ENCODE peak calls at places on chromosomes 2 and 18, in six cellular contexts. N, V, U, R, C and K are unnamed samples.

GRCh38 chr18:23927821-23928746 is 86.5 kb upstream of the TTC39C start:
- DNase-seq in N (no peak), V (no peak), U (no peak), R (no peak), C (no peak), K (no peak)

GRCh38 chr2:43086451-43087221 is 139.8 kb downstream of the ZFP36L2 start:
- DNase-seq in N (peak; percentile 50), V (no peak), U (no peak), R (no peak), C (no peak), K (no peak)

GRCh38 chr2:94876523-94876863 is 5.3 kb downstream of the TEKT4 start:
- DNase-seq in N (no peak), V (no peak), U (no peak), R (peak; percentile 9), C (no peak), K (no peak)

GRCh38 chr18:24586662-24587360 is 126.4 kb downstream of the HRH4 start:
- DNase-seq in N (no peak), V (no peak), U (no peak), R (no peak), C (no peak), K (no peak)

GRCh38 chr2:234960091-234961088 is 8.6 kb downstream of the SH3BP4 start:
- DNase-seq in N (no peak), V (no peak), U (no peak), R (no peak), C (no peak), K (no peak)

GRCh38 chr18:77127769-77128671 is 4.6 kb downstream of the MBP start:
- DNase-seq in N (no peak), V (no peak), U (peak; percentile 99), R (no peak), C (peak; percentile 95), K (no peak)

GRCh38 chr2:187993516-187993915 is 298.2 kb upstream of the GULP1 start:
- DNase-seq in N (no peak), V (no peak), U (no peak), R (no peak), C (no peak), K (no peak)

GRCh38 chr18:12579775-12580174 is 78.1 kb downstream of the SPIRE1 start:
- DNase-seq in N (no peak), V (no peak), U (no peak), R (no peak), C (no peak), K (no peak)

GRCh38 chr2:9207641-9208301 is 1.2 kb downstream of the ASAP2 start:
- DNase-seq in N (no peak), V (peak; percentile 73), U (no peak), R (peak; percentile 84), C (no peak), K (peak; percentile 36)

GRCh38 chr2:235988271-235989015 is 179.7 kb downstream of the GBX2 start:
- DNase-seq in N (no peak), V (no peak), U (no peak), R (no peak), C (no peak), K (no peak)

GRCh38 chr2:96143848-96144480 is 1.3 kb downstream of the DUSP2 start:
- DNase-seq in N (no peak), V (peak; percentile 71), U (no peak), R (no peak), C (no peak), K (no peak)

GRCh38 chr18:58998421-58999203 is 133.9 kb downstream of the ZNF532 start:
- DNase-seq in N (no peak), V (peak; percentile 37), U (no peak), R (no peak), C (no peak), K (no peak)

GRCh38 chr18:3135536-3135935 is 84.2 kb downstream of the MYOM1 start:
- DNase-seq in N (no peak), V (no peak), U (no peak), R (no peak), C (no peak), K (no peak)

GRCh38 chr2:72780483-72780882 is 45.4 kb downstream of the EXOC6B start:
- DNase-seq in N (peak; percentile 23), V (no peak), U (no peak), R (no peak), C (no peak), K (no peak)

GRCh38 chr2:47313141-47313691 is 89.7 kb upstream of the MSH2 start:
- DNase-seq in N (peak; percentile 92), V (no peak), U (no peak), R (no peak), C (no peak), K (peak; percentile 50)

GRCh38 chr2:15980605-15981098 is 40.3 kb downstream of the MYCN start:
- DNase-seq in N (no peak), V (peak; percentile 75), U (no peak), R (no peak), C (no peak), K (no peak)

GRCh38 chr2:176187306-176188217 is 906 bp upstream of the HOXD1 start:
- DNase-seq in N (peak; percentile 96), V (no peak), U (no peak), R (peak; percentile 68), C (no peak), K (no peak)

GRCh38 chr2:175461839-175462238 is 280.3 kb upstream of the ATP5MC3 start:
- DNase-seq in N (peak; percentile 71), V (no peak), U (no peak), R (no peak), C (no peak), K (no peak)

GRCh38 chr2:5479265-5479928 is 212.8 kb upstream of the SOX11 start:
- DNase-seq in N (no peak), V (peak; percentile 56), U (no peak), R (peak; percentile 71), C (no peak), K (no peak)

GRCh38 chr2:108917078-108917440 is 72.0 kb downstream of the EDAR start:
- DNase-seq in N (peak; percentile 47), V (no peak), U (no peak), R (no peak), C (no peak), K (no peak)

GRCh38 chr18:35479911-35480586 is 17.7 kb downstream of the INO80C start:
- DNase-seq in N (no peak), V (no peak), U (no peak), R (no peak), C (no peak), K (no peak)

GRCh38 chr2:197759013-197759412 is 26.1 kb downstream of the BOLL start:
- DNase-seq in N (no peak), V (no peak), U (no peak), R (no peak), C (no peak), K (no peak)

GRCh38 chr2:4529738-4530137 is 826.4 kb downstream of the DCDC2C start:
- DNase-seq in N (no peak), V (no peak), U (no peak), R (no peak), C (no peak), K (no peak)

GRCh38 chr2:178764097-178764496 is 43.1 kb downstream of the TTN start:
- DNase-seq in N (no peak), V (no peak), U (no peak), R (no peak), C (no peak), K (no peak)

GRCh38 chr18:32618501-32618985 is 147.9 kb upstream of the GAREM1 start:
- DNase-seq in N (no peak), V (no peak), U (no peak), R (no peak), C (no peak), K (no peak)

GRCh38 chr2:174535757-174536703 is 49.2 kb upstream of the GPR155 start:
- DNase-seq in N (no peak), V (no peak), U (no peak), R (peak; percentile 78), C (no peak), K (no peak)

GRCh38 chr18:57755473-57756067 is 47.5 kb downstream of the ATP8B1 start:
- DNase-seq in N (no peak), V (no peak), U (no peak), R (peak; percentile 11), C (no peak), K (no peak)

GRCh38 chr2:39719317-39719716 is 53.6 kb downstream of the TMEM178A start:
- DNase-seq in N (no peak), V (no peak), U (no peak), R (no peak), C (no peak), K (no peak)
- TF ChIP-seq GABPA in N (no peak), V (no peak), U (no peak), R (no peak), C (no peak), K (no peak)

GRCh38 chr18:55494899-55495298 is 93.1 kb downstream of the TCF4 start:
- DNase-seq in N (no peak), V (no peak), U (no peak), R (no peak), C (no peak), K (no peak)
- TF ChIP-seq GABPA in N (no peak), V (no peak), U (no peak), R (no peak), C (no peak), K (no peak)

DNA sequence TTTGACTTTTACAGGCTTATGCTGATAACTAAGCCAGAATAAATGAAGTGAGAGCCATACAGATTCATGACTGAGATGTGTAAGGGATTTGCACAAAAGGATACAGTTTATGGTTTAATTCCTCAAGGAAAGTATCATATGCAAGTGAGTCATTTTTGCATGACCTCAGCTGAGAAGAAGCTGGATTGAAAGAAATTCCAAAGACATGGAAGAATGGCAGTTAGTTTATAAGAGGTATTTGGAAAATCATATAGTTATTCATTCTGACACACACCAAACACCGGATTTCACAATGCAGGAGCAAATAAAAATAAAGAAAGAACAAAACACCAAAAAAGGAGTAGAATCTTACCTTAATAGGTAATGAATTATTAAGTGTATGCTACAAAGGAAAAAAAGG is 83.2 kb upstream of the RND3 start:
- DNase-seq in N (no peak), V (no peak), U (no peak), R (no peak), C (no peak), K (no peak)
- TF ChIP-seq GABPA in N (no peak), V (no peak), U (no peak), R (no peak), C (no peak), K (no peak)

DNA sequence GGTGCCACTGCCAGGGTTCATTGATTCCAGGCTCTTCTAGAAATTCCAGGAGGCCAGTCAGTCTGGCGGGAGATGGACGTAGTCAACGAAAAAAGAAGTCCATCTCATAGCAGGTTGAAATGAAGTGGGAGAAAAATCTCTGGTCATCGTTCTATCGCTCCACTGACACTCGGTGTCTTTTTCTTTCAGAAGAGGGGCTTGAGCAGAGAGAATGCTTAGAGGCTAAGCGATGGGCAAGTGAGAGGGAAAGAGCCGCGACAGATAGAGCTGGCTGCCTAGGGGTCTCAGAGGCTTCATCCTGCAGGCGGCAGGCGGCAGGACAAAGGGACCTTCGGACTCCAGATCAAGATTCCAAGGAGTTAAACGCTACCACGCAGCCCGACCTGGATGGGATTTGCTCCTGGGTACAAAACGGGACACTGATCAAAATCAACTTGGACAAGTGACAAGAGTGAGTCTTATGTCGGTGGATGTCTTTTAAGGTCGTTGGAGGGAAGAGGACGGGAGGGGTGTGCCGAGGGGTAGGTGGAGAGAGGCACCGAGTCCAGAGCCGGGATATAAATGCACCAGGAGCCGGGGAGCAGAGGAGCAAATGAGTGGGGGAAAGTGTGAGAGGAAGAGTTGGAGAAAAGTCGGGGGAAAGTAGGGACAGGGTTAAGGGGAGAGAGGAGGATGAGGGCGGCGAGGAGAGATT is 672 bp upstream of the TMEM178A start:
- DNase-seq in N (no peak), V (peak; percentile 73), U (no peak), R (no peak), C (no peak), K (no peak)
- TF ChIP-seq GABPA in N (no peak), V (no peak), U (no peak), R (no peak), C (no peak), K (no peak)